ENCODE peak calls at places on chromosomes 16 and 17, in eight cellular contexts. One of them, this sample, is unnamed.

GRCh38 chr16:72939247-72939646 is 108.7 kb downstream of the ZFHX3 start:
- DNase-seq in SK-N-SH: no peak
- DNase-seq in A549: peak; percentile 41
- DNase-seq in K562: no peak
- DNase-seq in HCT116: no peak
- DNase-seq in GM23338: no peak
- DNase-seq in GM12878: no peak
- DNase-seq in Panc1: no peak
- DNase-seq in this sample: no peak

GRCh38 chr16:88726408-88726749 is 20.1 kb downstream of the CTU2 start:
- DNase-seq in GM12878: no peak
- DNase-seq in GM23338: no peak
- DNase-seq in HCT116: no peak
- DNase-seq in SK-N-SH: no peak
- DNase-seq in A549: no peak
- DNase-seq in K562: no peak
- DNase-seq in Panc1: no peak
- DNase-seq in this sample: no peak

GRCh38 chr16:73389075-73389474 is 341.1 kb upstream of the ZFHX3 start:
- DNase-seq in A549: no peak
- DNase-seq in GM23338: no peak
- DNase-seq in Panc1: no peak
- DNase-seq in GM12878: no peak
- DNase-seq in K562: no peak
- DNase-seq in SK-N-SH: no peak
- DNase-seq in HCT116: no peak
- DNase-seq in this sample: no peak

GRCh38 chr17:63961355-63962207 is 11.1 kb downstream of the SCN4A start:
- DNase-seq in HCT116: peak; percentile 92
- DNase-seq in SK-N-SH: peak; percentile 79
- DNase-seq in GM23338: peak; percentile 99
- DNase-seq in GM12878: no peak
- DNase-seq in Panc1: no peak
- DNase-seq in A549: peak; percentile 83
- DNase-seq in K562: peak; percentile 95
- DNase-seq in this sample: no peak

GRCh38 chr16:57255686-57256415 is 10.8 kb downstream of the ARL2BP start:
- DNase-seq in Panc1: no peak
- DNase-seq in HCT116: no peak
- DNase-seq in SK-N-SH: no peak
- DNase-seq in A549: no peak
- DNase-seq in GM23338: no peak
- DNase-seq in K562: no peak
- DNase-seq in GM12878: no peak
- DNase-seq in this sample: no peak

GRCh38 chr17:17885029-17885351 is 48.2 kb upstream of the SREBF1 start:
- DNase-seq in GM23338: peak; percentile 41
- DNase-seq in SK-N-SH: no peak
- DNase-seq in K562: no peak
- DNase-seq in HCT116: no peak
- DNase-seq in Panc1: no peak
- DNase-seq in GM12878: no peak
- DNase-seq in A549: no peak
- DNase-seq in this sample: no peak

GRCh38 chr16:12250578-12250977 is 274.0 kb downstream of the SNX29 start:
- DNase-seq in HCT116: no peak
- DNase-seq in Panc1: no peak
- DNase-seq in SK-N-SH: no peak
- DNase-seq in K562: no peak
- DNase-seq in GM12878: no peak
- DNase-seq in A549: no peak
- DNase-seq in GM23338: no peak
- DNase-seq in this sample: no peak

GRCh38 chr16:82016268-82016667 is 5.0 kb upstream of the SDR42E1 start:
- DNase-seq in GM12878: no peak
- DNase-seq in HCT116: peak; percentile 52
- DNase-seq in A549: peak; percentile 36
- DNase-seq in GM23338: peak; percentile 70
- DNase-seq in Panc1: no peak
- DNase-seq in SK-N-SH: peak; percentile 34
- DNase-seq in K562: peak; percentile 16
- DNase-seq in this sample: peak; percentile 5

GRCh38 chr16:19223235-19223847 is 55.3 kb downstream of the SYT17 start:
- DNase-seq in GM23338: peak; percentile 76
- DNase-seq in HCT116: peak; percentile 42
- DNase-seq in K562: peak; percentile 61
- DNase-seq in SK-N-SH: no peak
- DNase-seq in GM12878: no peak
- DNase-seq in Panc1: peak; percentile 8
- DNase-seq in A549: no peak
- DNase-seq in this sample: no peak

GRCh38 chr17:39666231-39666600 is 1.1 kb downstream of the TCAP start:
- DNase-seq in GM12878: no peak
- DNase-seq in GM23338: no peak
- DNase-seq in A549: no peak
- DNase-seq in K562: no peak
- DNase-seq in HCT116: no peak
- DNase-seq in SK-N-SH: no peak
- DNase-seq in Panc1: no peak
- DNase-seq in this sample: no peak

GRCh38 chr17:76136276-76137025 is 4.6 kb downstream of the FOXJ1 start:
- DNase-seq in K562: no peak
- DNase-seq in HCT116: no peak
- DNase-seq in SK-N-SH: peak; percentile 55
- DNase-seq in A549: no peak
- DNase-seq in Panc1: no peak
- DNase-seq in GM12878: no peak
- DNase-seq in GM23338: peak; percentile 76
- DNase-seq in this sample: no peak

GRCh38 chr16:72109300-72109699 is 15.7 kb downstream of the DHX38 start:
- DNase-seq in K562: no peak
- DNase-seq in A549: no peak
- DNase-seq in GM12878: no peak
- DNase-seq in GM23338: no peak
- DNase-seq in HCT116: no peak
- DNase-seq in SK-N-SH: no peak
- DNase-seq in Panc1: no peak
- DNase-seq in this sample: no peak

GRCh38 chr17:46929413-46929812 is 6.5 kb downstream of the GOSR2 start:
- DNase-seq in SK-N-SH: no peak
- DNase-seq in HCT116: no peak
- DNase-seq in A549: no peak
- DNase-seq in GM23338: no peak
- DNase-seq in Panc1: no peak
- DNase-seq in K562: no peak
- DNase-seq in GM12878: no peak
- DNase-seq in this sample: no peak

GRCh38 chr17:48613862-48614694 is 1.0 kb downstream of the HOXB8 start:
- DNase-seq in GM12878: no peak
- DNase-seq in Panc1: no peak
- DNase-seq in GM23338: peak; percentile 60
- DNase-seq in SK-N-SH: no peak
- DNase-seq in K562: no peak
- DNase-seq in HCT116: no peak
- DNase-seq in A549: peak; percentile 64
- DNase-seq in this sample: no peak

GRCh38 chr16:55944377-55944802 is 69.2 kb upstream of the CES5A start:
- DNase-seq in GM12878: no peak
- DNase-seq in GM23338: peak; percentile 83
- DNase-seq in HCT116: peak; percentile 23
- DNase-seq in A549: peak; percentile 36
- DNase-seq in SK-N-SH: peak; percentile 68
- DNase-seq in K562: peak; percentile 67
- DNase-seq in Panc1: peak; percentile 50
- DNase-seq in this sample: peak; percentile 2

DNA sequence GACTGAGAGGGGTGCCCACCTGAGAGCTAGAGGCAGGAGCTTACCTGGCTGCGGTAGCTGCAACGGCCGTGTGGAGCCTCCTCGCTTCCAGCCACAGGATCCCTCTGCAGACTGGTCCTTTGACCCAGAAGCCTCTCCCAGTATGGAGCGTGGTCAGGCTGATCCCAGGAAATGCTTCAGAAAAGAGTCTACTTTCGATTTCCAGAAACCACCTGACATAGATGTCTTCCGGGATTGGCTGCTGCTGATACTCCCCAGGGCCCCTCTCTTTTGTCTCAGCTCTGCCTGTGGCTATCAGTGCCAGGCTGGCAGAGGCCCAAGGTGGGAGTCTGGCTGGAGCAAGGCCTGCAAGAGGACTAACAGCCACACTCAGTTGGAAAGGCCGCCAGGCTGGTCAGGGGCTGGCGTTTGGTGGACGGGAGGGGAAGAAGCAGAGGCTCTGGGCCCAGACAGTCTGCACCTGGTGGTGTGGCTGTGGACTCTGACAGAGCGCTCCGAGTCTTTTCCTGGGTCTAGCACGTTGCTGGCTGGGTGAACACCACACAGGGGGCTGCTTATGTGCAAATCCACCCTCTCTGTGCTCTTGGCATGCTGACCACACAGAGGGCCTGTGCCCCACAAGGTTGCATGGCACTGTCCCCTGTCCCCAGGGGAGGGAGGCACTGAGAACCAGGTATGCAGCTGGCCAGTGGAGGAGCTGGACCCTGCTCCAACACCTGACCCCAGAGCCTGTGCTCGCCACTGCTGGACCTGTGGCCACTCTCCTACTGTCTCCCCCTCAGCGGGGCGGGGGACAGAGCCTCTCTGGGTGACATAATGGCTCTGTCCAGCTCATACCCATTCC is at the start of gene LGALS3BP:
- DNase-seq in SK-N-SH: peak; percentile 97
- DNase-seq in A549: peak; percentile 85
- DNase-seq in Panc1: no peak
- DNase-seq in HCT116: peak; percentile 70
- DNase-seq in K562: no peak
- DNase-seq in GM23338: peak; percentile 59
- DNase-seq in GM12878: no peak
- DNase-seq in this sample: no peak
- TF ChIP-seq REST in SK-N-SH: peak; percentile 15
- TF ChIP-seq REST in A549: no peak
- TF ChIP-seq REST in Panc1: no peak
- TF ChIP-seq REST in HCT116: no peak
- TF ChIP-seq REST in K562: no peak
- TF ChIP-seq REST in GM23338: no peak
- TF ChIP-seq REST in GM12878: no peak
- TF ChIP-seq REST in this sample: no peak

GRCh38 chr17:29160253-29160652 is 19.9 kb downstream of the MYO18A start:
- DNase-seq in K562: no peak
- DNase-seq in HCT116: no peak
- DNase-seq in GM23338: no peak
- DNase-seq in GM12878: no peak
- DNase-seq in SK-N-SH: no peak
- DNase-seq in A549: no peak
- DNase-seq in Panc1: no peak
- DNase-seq in this sample: no peak

GRCh38 chr17:29159286-29159860 is 20.8 kb downstream of the MYO18A start:
- DNase-seq in Panc1: no peak
- DNase-seq in A549: no peak
- DNase-seq in SK-N-SH: no peak
- DNase-seq in GM12878: no peak
- DNase-seq in GM23338: no peak
- DNase-seq in HCT116: no peak
- DNase-seq in K562: no peak
- DNase-seq in this sample: no peak

GRCh38 chr17:29162909-29163341 is 17.3 kb downstream of the MYO18A start:
- DNase-seq in A549: no peak
- DNase-seq in Panc1: no peak
- DNase-seq in GM12878: no peak
- DNase-seq in K562: peak; percentile 95
- DNase-seq in SK-N-SH: no peak
- DNase-seq in GM23338: no peak
- DNase-seq in HCT116: no peak
- DNase-seq in this sample: no peak

GRCh38 chr17:29163563-29163962 is 16.6 kb downstream of the MYO18A start:
- DNase-seq in GM23338: no peak
- DNase-seq in A549: no peak
- DNase-seq in K562: no peak
- DNase-seq in Panc1: no peak
- DNase-seq in HCT116: no peak
- DNase-seq in SK-N-SH: peak; percentile 13
- DNase-seq in GM12878: no peak
- DNase-seq in this sample: no peak

GRCh38 chr17:29162082-29162908 is 17.9 kb downstream of the MYO18A start:
- DNase-seq in GM23338: no peak
- DNase-seq in A549: no peak
- DNase-seq in GM12878: no peak
- DNase-seq in SK-N-SH: no peak
- DNase-seq in K562: no peak
- DNase-seq in HCT116: no peak
- DNase-seq in Panc1: no peak
- DNase-seq in this sample: no peak
- H3K4me3 ChIP-seq in GM23338: no peak overlapping the region
- H3K4me3 ChIP-seq in A549: no peak overlapping the region
- H3K4me3 ChIP-seq in GM12878: no peak overlapping the region
- H3K4me3 ChIP-seq in SK-N-SH: no peak overlapping the region
- H3K4me3 ChIP-seq in K562: no peak overlapping the region
- H3K4me3 ChIP-seq in HCT116: no peak overlapping the region
- H3K4me3 ChIP-seq in Panc1: no peak overlapping the region
- H3K4me3 ChIP-seq in this sample: no peak overlapping the region

GRCh38 chr16:2178321-2179106 is 17.9 kb downstream of the CASKIN1 start:
- DNase-seq in GM23338: peak; percentile 89
- DNase-seq in SK-N-SH: peak; percentile 73
- DNase-seq in Panc1: no peak
- DNase-seq in A549: no peak
- DNase-seq in GM12878: no peak
- DNase-seq in K562: peak; percentile 85
- DNase-seq in HCT116: no peak
- DNase-seq in this sample: no peak
- TF ChIP-seq REST in GM23338: no peak
- TF ChIP-seq REST in SK-N-SH: no peak
- TF ChIP-seq REST in Panc1: no peak
- TF ChIP-seq REST in A549: no peak
- TF ChIP-seq REST in GM12878: no peak
- TF ChIP-seq REST in K562: peak; percentile 24
- TF ChIP-seq REST in HCT116: no peak
- TF ChIP-seq REST in this sample: no peak

GRCh38 chr17:56269509-56269908 is 116.2 kb downstream of the ANKFN1 start:
- DNase-seq in K562: no peak
- DNase-seq in HCT116: no peak
- DNase-seq in GM12878: no peak
- DNase-seq in SK-N-SH: no peak
- DNase-seq in A549: no peak
- DNase-seq in Panc1: no peak
- DNase-seq in GM23338: no peak
- DNase-seq in this sample: no peak

GRCh38 chr17:56274491-56274890 is 121.2 kb downstream of the ANKFN1 start:
- DNase-seq in A549: no peak
- DNase-seq in HCT116: no peak
- DNase-seq in GM23338: no peak
- DNase-seq in SK-N-SH: no peak
- DNase-seq in GM12878: no peak
- DNase-seq in Panc1: no peak
- DNase-seq in K562: no peak
- DNase-seq in this sample: no peak

DNA sequence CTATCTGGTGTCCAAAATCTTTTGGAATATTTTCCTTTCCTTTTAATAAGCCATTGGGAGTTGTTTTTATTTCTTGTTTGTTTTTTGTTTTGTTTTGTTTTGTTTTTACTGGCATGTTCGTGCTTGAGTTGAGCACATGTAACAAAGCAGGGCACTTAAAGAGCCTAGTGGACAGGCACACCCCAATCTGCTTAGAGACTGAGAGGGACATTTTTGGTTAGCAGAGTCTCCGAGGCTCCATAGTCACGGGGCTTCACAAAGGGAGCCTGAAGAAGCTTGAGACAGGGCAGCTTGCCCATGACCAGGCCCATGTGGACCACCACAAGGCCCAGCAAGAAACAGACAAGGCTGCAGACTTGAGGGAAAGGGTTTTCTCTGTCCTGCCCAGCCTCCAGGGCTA is 116.7 kb downstream of the ANKFN1 start:
- DNase-seq in GM23338: no peak
- DNase-seq in K562: no peak
- DNase-seq in SK-N-SH: no peak
- DNase-seq in Panc1: no peak
- DNase-seq in GM12878: no peak
- DNase-seq in HCT116: no peak
- DNase-seq in A549: no peak
- DNase-seq in this sample: no peak
- H3K4me3 ChIP-seq in GM23338: no peak overlapping the region
- H3K4me3 ChIP-seq in K562: no peak overlapping the region
- H3K4me3 ChIP-seq in SK-N-SH: no peak overlapping the region
- H3K4me3 ChIP-seq in Panc1: no peak overlapping the region
- H3K4me3 ChIP-seq in GM12878: no peak overlapping the region
- H3K4me3 ChIP-seq in HCT116: no peak overlapping the region
- H3K4me3 ChIP-seq in A549: no peak overlapping the region
- H3K4me3 ChIP-seq in this sample: no peak overlapping the region

This sample was measured in HL-60.